ENCODE peak calls at places on chromosome 14, in five cellular contexts. Z, X, Q, I and B are unnamed samples.

GRCh38 chr14:41350476-41350875 is 256.2 kb upstream of the LRFN5 start:
- DNase-seq in Z (no peak), Q (no peak), I (no peak), X (no peak), B (no peak)

GRCh38 chr14:60933920-60934655 is 46.8 kb downstream of the TRMT5 start:
- DNase-seq in I (no peak), Q (no peak), Z (no peak), X (no peak), B (no peak)

GRCh38 chr14:94143239-94143638 is 13.8 kb upstream of the IFI27L2 start:
- DNase-seq in Q (no peak), X (no peak), I (no peak), Z (no peak), B (no peak)

GRCh38 chr14:23361320-23361719 is 3.7 kb downstream of the EFS start:
- DNase-seq in I (no peak), Q (no peak), Z (no peak), X (no peak), B (no peak)

GRCh38 chr14:98242903-98243302 is 1029.1 kb downstream of the BCL11B start:
- DNase-seq in Q (no peak), X (no peak), Z (no peak), I (no peak), B (no peak)

GRCh38 chr14:71143391-71144290 is 236.4 kb downstream of the PCNX1 start:
- DNase-seq in Q (no peak), I (peak), Z (peak), X (no peak), B (no peak)

GRCh38 chr14:97332591-97332984 is 535.4 kb downstream of the VRK1 start:
- DNase-seq in X (no peak), Z (no peak), I (no peak), Q (no peak), B (no peak)

GRCh38 chr14:76267322-76268012 is 108.5 kb upstream of the ESRRB start:
- DNase-seq in I (peak), Z (no peak), Q (no peak), X (no peak), B (no peak)

GRCh38 chr14:100422556-100423420 is 99.6 kb downstream of the SLC25A47 start:
- DNase-seq in Z (no peak), Q (no peak), I (no peak), X (no peak), B (no peak)

GRCh38 chr14:88036422-88036821 is 31.5 kb downstream of the GPR65 start:
- DNase-seq in X (no peak), Z (no peak), I (no peak), Q (no peak), B (no peak)

GRCh38 chr14:76958975-76959710 is 69.4 kb downstream of the IRF2BPL start:
- DNase-seq in Q (no peak), X (no peak), I (peak), Z (no peak), B (no peak)

GRCh38 chr14:99554757-99555531 is 49.1 kb downstream of the CCDC85C start:
- DNase-seq in Z (no peak), I (no peak), Q (no peak), X (no peak), B (no peak)

GRCh38 chr14:73762375-73762822 is 48.2 kb upstream of the PNMA1 start:
- DNase-seq in I (peak), X (no peak), Z (no peak), Q (no peak), B (no peak)

GRCh38 chr14:34069854-34070582 is 119.1 kb upstream of the EGLN3 start:
- DNase-seq in Z (no peak), Q (no peak), X (no peak), I (no peak), B (no peak)

GRCh38 chr14:50045039-50045711 is 71.2 kb downstream of the VCPKMT start:
- DNase-seq in I (peak), Z (peak), Q (peak), X (no peak), B (no peak)

GRCh38 chr14:20262642-20263128 is 23.6 kb downstream of the OR11H4 start:
- DNase-seq in Z (no peak), Q (no peak), I (no peak), X (no peak), B (no peak)

GRCh38 chr14:57574617-57575288 is 81.1 kb upstream of the CCDC198 start:
- DNase-seq in Z (no peak), I (no peak), Q (no peak), X (peak), B (no peak)

GRCh38 chr14:58465425-58465824 is 37.9 kb downstream of the KIAA0586 start:
- DNase-seq in X (no peak), I (no peak), Q (no peak), Z (no peak), B (no peak)

GRCh38 chr14:76329951-76330350 is 46.0 kb upstream of the ESRRB start:
- DNase-seq in X (no peak), Z (no peak), Q (no peak), I (no peak), B (no peak)